ENCODE peak calls at places on chromosomes 11 and 22, in seven cellular contexts. F is BJ, G is dorsolateral prefrontal cortex, K is thoracic aorta, E is neural crest cell, P is esophagus muscularis mucosa, X is fibroblast of pulmonary artery. L is an unnamed sample.

GRCh38 chr11:35617687-35618496 is at the start of gene FJX1:
- DNase-seq in F (peak), G (peak), K (no peak), E (peak), P (no peak), X (peak), L (peak)

GRCh38 chr11:75478690-75479597 is 45.9 kb upstream of the KLHL35 start:
- DNase-seq in F (no peak), G (no peak), K (no peak), E (no peak), P (no peak), X (no peak), L (no peak)

GRCh38 chr22:39348909-39349505 is 784 bp upstream of the SYNGR1 start:
- DNase-seq in F (no peak), G (peak), K (no peak), E (no peak), P (no peak), X (no peak), L (no peak)

GRCh38 chr11:91396243-91397133 is 828.1 kb upstream of the FAT3 start:
- DNase-seq in F (no peak), G (no peak), K (no peak), E (no peak), P (no peak), X (no peak), L (no peak)

GRCh38 chr11:67410984-67411784 is 4.3 kb upstream of the CARNS1 start:
- DNase-seq in F (no peak), G (no peak), K (no peak), E (no peak), P (no peak), X (no peak), L (no peak)

GRCh38 chr11:117796456-117797428 is at the start of gene DSCAML1:
- DNase-seq in F (no peak), G (peak), K (no peak), E (peak), P (no peak), X (no peak), L (peak)

GRCh38 chr11:109208116-109208515 is 213.9 kb upstream of the C11orf87 start:
- DNase-seq in F (no peak), G (no peak), K (no peak), E (no peak), P (no peak), X (no peak), L (no peak)

GRCh38 chr11:123745764-123746451 is 4.4 kb upstream of the ZNF202 start:
- DNase-seq in F (no peak), G (no peak), K (no peak), E (no peak), P (no peak), X (no peak), L (no peak)

GRCh38 chr11:128052912-128053641 is 534.3 kb downstream of the ETS1 start:
- DNase-seq in F (peak), G (no peak), K (no peak), E (no peak), P (no peak), X (peak), L (no peak)

GRCh38 chr11:3050386-3051325 is 6.6 kb downstream of the CARS1 start:
- DNase-seq in F (no peak), G (no peak), K (no peak), E (no peak), P (no peak), X (no peak), L (no peak)

GRCh38 chr11:3052109-3052479 is 5.1 kb downstream of the CARS1 start:
- DNase-seq in F (no peak), G (no peak), K (no peak), E (no peak), P (no peak), X (no peak), L (peak)

GRCh38 chr11:3047637-3048036 is 9.6 kb downstream of the CARS1 start:
- DNase-seq in F (no peak), G (no peak), K (no peak), E (no peak), P (no peak), X (no peak), L (no peak)

GRCh38 chr11:3051435-3052108 is 5.7 kb downstream of the CARS1 start:
- DNase-seq in F (no peak), G (no peak), K (no peak), E (no peak), P (no peak), X (no peak), L (no peak)

DNA sequence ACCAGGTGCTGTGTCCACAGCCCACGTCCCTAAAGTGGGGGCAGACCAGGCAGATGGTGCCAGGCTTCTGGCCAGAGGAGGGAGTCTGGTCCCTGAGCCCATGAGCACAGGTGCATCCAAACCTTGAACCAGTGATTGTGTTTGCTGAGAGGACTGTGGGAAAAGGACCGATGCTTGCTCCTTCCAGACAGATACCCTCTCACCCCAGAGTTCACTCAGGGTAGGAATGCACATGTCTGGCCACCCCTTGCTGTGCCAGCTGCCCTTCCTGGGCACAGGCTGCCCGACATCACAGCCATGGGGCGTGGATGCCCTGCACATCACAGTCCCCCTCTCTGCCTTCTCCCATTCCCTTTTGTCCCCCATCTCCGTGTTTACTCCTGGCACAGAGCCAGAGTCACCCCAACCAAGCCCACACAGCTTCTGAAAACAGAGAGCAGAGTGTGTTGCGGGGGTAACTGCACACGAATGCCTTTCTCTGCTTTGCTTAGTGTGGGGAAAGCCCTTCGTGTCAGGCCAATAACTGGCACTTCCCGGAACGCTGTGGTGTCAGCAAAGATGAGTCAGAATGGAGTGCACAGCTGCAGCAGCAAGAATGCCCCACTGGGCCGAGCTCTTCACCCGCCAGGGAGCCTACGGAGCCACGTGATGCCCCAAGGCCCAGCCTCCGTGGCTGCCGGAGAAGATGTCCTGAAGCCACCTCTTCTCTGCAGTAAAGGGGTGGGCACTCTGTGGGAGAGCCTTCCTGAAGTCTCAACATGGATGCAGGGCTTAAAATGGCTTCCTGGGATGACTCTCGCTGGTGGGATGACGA is 7.6 kb downstream of the CARS1 start:
- DNase-seq in F (peak), G (peak), K (peak), E (no peak), P (no peak), X (peak), L (no peak)
- TF ChIP-seq CTCF in F (peak), G (peak), K (peak), E (no peak), P (peak), X (peak), L (no peak)

GRCh38 chr11:79055866-79056632 is 384.8 kb downstream of the TENM4 start:
- DNase-seq in F (peak), G (no peak), K (no peak), E (no peak), P (no peak), X (peak), L (no peak)
- TF ChIP-seq CTCF in F (peak), G (no peak), K (no peak), E (no peak), P (no peak), X (peak), L (no peak)

GRCh38 chr22:32407936-32408335 is 4.1 kb downstream of the RTCB start:
- DNase-seq in F (no peak), G (no peak), K (no peak), E (no peak), P (no peak), X (no peak), L (no peak)
- TF ChIP-seq CTCF in F (no peak), G (no peak), K (no peak), E (no peak), P (no peak), X (no peak), L (no peak)

DNA sequence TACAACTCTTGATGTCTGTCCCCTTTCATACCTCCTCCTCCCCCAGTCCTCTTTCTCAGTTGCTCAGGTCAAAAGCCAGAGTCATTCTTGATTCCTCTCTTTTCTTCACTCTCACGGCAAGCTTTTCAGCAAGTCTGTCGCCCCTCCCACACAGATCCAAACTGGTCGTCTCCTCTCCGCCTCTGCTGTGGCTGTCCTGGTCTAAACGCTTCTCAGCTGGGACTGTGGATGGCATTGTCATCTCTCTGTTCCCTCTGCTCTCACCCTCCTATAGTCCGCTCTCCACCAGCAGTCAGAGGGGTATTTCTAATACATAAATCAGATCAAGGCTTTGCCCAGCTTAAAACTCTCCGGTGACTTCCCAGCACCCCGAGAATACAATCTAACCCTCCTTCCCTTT is 46.8 kb upstream of the SPATA19 start:
- DNase-seq in F (no peak), G (no peak), K (no peak), E (no peak), P (no peak), X (no peak), L (no peak)
- TF ChIP-seq CTCF in F (no peak), G (no peak), K (no peak), E (no peak), P (no peak), X (no peak), L (no peak)

L was measured in glutamatergic neuron.